ENCODE peak calls at places on chromosomes 12 and 14, in nine cellular contexts. G is breast epithelium, O is left lung, U is spleen, V is astrocyte of the spinal cord, J is GM23338, C is ovary, F is AG09309, L is heart left ventricle. H is an unnamed sample.
A peak's percentile ranks its signal among the peaks of the same experiment; 100 is the strongest.

GRCh38 chr12:86669010-86669409 is 412.8 kb upstream of the MGAT4C start:
- DNase-seq in G (no peak), O (no peak), U (no peak), V (no peak), J (no peak), C (no peak), F (no peak), L (no peak), H (no peak)

GRCh38 chr14:100666851-100667250 is 59.8 kb upstream of the DLK1 start:
- DNase-seq in G (no peak), O (no peak), U (no peak), V (no peak), J (no peak), C (no peak), F (no peak), L (peak; percentile 31), H (no peak)

GRCh38 chr12:92505373-92506340 is 197.1 kb upstream of the PLEKHG7 start:
- DNase-seq in G (no peak), O (peak; percentile 51), U (peak; percentile 84), V (peak; percentile 41), J (no peak), C (peak; percentile 92), F (no peak), L (peak; percentile 81), H (no peak)

GRCh38 chr14:86625637-86626036 is 1095.7 kb downstream of the FLRT2 start:
- DNase-seq in G (no peak), O (no peak), U (no peak), V (no peak), J (no peak), C (no peak), F (no peak), L (no peak), H (no peak)

GRCh38 chr14:36214476-36215216 is 38.1 kb upstream of the PTCSC3 start:
- DNase-seq in G (no peak), O (no peak), U (no peak), V (no peak), J (no peak), C (no peak), F (no peak), L (no peak), H (no peak)

GRCh38 chr14:61125314-61126082 is 144.5 kb downstream of the SLC38A6 start:
- DNase-seq in G (no peak), O (no peak), U (no peak), V (no peak), J (no peak), C (no peak), F (no peak), L (no peak), H (no peak)

GRCh38 chr12:19299765-19300164 is 139.5 kb upstream of the AEBP2 start:
- DNase-seq in G (no peak), O (no peak), U (no peak), V (peak; percentile 31), J (no peak), C (no peak), F (no peak), L (no peak), H (no peak)

GRCh38 chr14:75249958-75250336 is 28.7 kb upstream of the FOS start:
- DNase-seq in G (no peak), O (no peak), U (no peak), V (no peak), J (no peak), C (no peak), F (no peak), L (no peak), H (no peak)

GRCh38 chr14:106417224-106418049 is 891.1 kb downstream of the TMEM121 start:
- DNase-seq in G (no peak), O (peak; percentile 49), U (peak; percentile 87), V (no peak), J (peak; percentile 74), C (peak; percentile 25), F (no peak), L (peak; percentile 63), H (no peak)

GRCh38 chr14:74955229-74955999 is at the start of gene PGF:
- DNase-seq in G (no peak), O (peak; percentile 73), U (peak; percentile 89), V (peak; percentile 30), J (peak; percentile 80), C (peak; percentile 69), F (no peak), L (peak; percentile 88), H (no peak)

GRCh38 chr12:1384910-1385309 is 209.5 kb downstream of the FBXL14 start:
- DNase-seq in G (no peak), O (no peak), U (no peak), V (no peak), J (no peak), C (no peak), F (no peak), L (no peak), H (no peak)

GRCh38 chr12:31369712-31370521 is 44.0 kb upstream of the SINHCAF start:
- DNase-seq in G (no peak), O (no peak), U (peak; percentile 13), V (peak; percentile 50), J (peak; percentile 86), C (peak; percentile 59), F (no peak), L (no peak), H (no peak)

GRCh38 chr12:103799504-103800251 is 41.4 kb downstream of the NT5DC3 start:
- DNase-seq in G (no peak), O (peak; percentile 45), U (no peak), V (peak; percentile 85), J (peak; percentile 19), C (peak; percentile 39), F (no peak), L (no peak), H (no peak)

GRCh38 chr14:24952851-24953666 is 96.9 kb downstream of the STXBP6 start:
- DNase-seq in G (no peak), O (no peak), U (no peak), V (no peak), J (peak; percentile 78), C (no peak), F (no peak), L (no peak), H (no peak)

DNA sequence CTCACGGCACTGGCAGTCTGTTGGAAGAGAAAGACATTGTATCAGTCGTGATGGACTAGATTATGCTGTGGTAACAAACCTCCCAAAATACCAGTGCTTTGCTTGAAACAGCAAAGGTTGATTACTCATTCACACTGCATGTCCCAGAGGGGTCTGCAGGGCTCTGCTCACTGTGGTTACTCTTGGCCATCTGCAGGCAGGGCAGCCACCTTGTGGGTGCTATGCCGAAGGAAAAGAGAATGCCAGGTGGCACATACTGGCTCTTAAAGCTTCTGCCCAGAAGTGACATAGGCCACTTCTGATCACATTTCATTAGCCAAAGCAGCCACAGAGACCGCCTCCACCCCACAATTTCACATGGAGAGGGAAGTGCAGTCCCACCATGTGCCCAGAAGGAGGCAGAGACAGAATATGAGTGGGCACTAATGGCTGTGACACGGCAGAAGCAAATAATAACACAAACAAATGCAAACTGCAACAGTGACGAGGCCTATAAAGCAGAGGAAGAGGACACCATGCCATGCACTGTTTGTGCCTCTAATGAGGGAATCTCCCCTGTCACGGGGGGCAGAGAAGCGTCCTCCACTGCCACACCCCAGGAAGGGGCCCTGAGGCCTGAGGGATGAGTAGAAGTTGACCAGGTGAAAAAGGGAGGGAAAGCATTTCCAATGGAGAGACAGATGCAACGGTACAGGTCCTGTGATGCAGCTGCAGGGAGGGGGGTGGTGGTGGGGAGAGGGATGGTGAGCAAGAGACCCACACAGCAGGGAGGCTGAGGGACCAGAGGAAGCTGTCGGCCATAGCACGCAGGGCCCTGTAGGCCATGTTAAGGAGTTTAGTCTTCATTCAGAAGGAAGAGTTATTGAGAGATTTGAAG is 51.7 kb upstream of the KICS2 start:
- DNase-seq in G (no peak), O (no peak), U (no peak), V (no peak), J (peak; percentile 82), C (no peak), F (no peak), L (no peak), H (no peak)
- TF ChIP-seq CTCF in G (no peak), O (peak; percentile 15), U (peak; percentile 35), V (peak; percentile 40), J (peak; percentile 92), C (no peak), F (peak; percentile 57), L (peak; percentile 39), H (peak; percentile 66)

GRCh38 chr12:6867407-6868210 is at the start of gene TPI1:
- DNase-seq in G (peak; percentile 90), O (peak; percentile 91), U (peak; percentile 92), V (peak; percentile 78), J (peak; percentile 85), C (peak; percentile 89), F (no peak), L (peak; percentile 93), H (peak; percentile 85)
- TF ChIP-seq CTCF in G (no peak), O (no peak), U (no peak), V (no peak), J (no peak), C (no peak), F (no peak), L (no peak), H (no peak)

DNA sequence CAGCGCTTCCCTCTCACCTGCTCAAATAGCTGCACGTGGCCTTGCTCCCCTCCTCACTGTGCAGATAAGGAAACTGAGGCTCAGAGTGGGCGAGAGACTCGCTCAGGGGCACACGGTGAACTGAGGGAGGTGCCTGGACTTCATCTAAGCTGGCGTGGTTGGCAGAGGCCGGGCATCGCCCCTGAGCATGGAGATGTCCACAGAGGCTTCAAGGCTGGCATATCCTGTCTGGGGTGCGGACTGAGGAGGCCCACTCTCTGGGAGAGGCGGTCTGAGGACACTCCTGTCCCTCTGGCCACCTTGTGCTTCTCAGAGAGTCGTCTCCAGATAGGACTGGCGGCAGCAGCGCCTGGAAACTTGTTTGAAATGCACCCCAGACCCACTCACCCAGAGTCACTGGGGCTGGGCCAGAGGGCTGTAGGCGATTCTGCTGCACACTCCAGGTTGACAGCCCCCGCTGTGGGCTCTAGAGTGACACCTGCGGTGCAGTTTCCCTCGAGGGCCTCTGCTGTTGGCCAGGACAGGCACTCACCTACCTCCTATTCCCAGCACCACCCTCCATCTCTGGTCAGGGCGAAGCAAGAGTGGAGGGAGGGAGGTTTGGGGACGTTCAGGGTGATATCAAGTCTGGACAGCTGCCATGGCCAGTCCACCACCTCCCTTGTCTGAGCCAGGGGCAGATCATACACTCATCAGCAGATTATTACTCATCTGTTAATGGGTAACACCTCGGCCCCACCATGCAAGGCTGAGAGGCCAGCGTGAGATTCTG is 11.2 kb upstream of the LBHD2 start:
- DNase-seq in G (no peak), O (no peak), U (peak; percentile 75), V (no peak), J (no peak), C (no peak), F (no peak), L (peak; percentile 41), H (no peak)
- TF ChIP-seq CTCF in G (no peak), O (no peak), U (no peak), V (no peak), J (no peak), C (no peak), F (no peak), L (no peak), H (no peak)

DNA sequence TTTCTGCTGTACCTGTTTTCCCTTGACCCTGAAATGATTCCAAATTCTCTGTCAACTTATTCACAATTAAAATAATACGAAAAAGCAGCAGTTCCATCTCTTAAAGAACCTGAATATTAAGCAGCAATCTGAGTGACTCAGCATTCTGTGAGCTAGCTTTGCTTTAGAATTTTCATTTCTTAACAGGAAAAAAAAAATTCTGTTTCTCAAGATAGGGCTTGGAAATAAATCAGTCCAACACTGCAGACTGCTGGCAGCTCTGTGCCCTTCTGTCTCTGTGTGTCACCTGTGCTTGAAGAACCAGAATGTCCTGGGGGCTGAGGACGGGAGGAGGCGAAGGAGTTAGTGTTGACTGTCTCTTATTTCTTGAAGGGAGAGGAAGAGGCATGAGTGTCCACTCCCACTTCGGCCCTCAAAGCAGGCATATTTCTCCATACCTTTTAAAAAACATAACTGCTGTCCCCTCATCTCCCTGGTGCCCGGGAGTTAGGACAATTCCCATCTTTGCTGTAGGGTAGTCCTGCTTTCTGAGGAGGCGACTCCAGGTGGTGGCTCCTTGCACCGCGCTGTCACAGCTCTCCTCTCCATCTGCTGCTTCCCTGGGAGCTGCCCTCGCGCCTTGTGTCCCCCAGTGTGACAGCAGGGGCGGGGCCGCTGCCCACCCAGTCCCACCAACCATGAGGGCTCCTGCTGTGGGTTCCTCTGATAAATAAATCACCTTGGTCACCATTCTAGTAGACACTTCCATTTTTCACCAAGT is 203.1 kb downstream of the CALM1 start:
- DNase-seq in G (no peak), O (no peak), U (no peak), V (peak; percentile 24), J (no peak), C (no peak), F (no peak), L (no peak), H (no peak)
- TF ChIP-seq CTCF in G (peak; percentile 50), O (no peak), U (no peak), V (peak; percentile 10), J (no peak), C (no peak), F (peak; percentile 25), L (peak; percentile 16), H (no peak)